ENCODE peak calls at places on chromosomes 11 and 22, in eight cellular contexts. F is osteocyte, K is hepatocyte, J is psoas muscle, E is mammary epithelial cell, D is cardiac muscle cell, Q is lung, O is stomach. Y is an unnamed sample.

GRCh38 chr22:49779226-49779625 is 48.4 kb downstream of the BRD1 start:
- DNase-seq in K (no peak), F (no peak), E (no peak), J (peak; percentile 24), O (no peak), D (no peak), Q (no peak), Y (no peak)

GRCh38 chr22:36340621-36341020 is 47.1 kb downstream of the MYH9 start:
- DNase-seq in O (peak; percentile 56), J (no peak), D (no peak), Q (no peak), E (no peak), K (no peak), F (no peak), Y (no peak)

GRCh38 chr11:133660202-133660568 is 127.9 kb upstream of the OPCML start:
- DNase-seq in Q (no peak), K (no peak), F (no peak), E (no peak), O (no peak), D (no peak), J (no peak), Y (no peak)

GRCh38 chr22:27836181-27836580 is 34.6 kb upstream of the MN1 start:
- DNase-seq in E (no peak), Q (no peak), K (no peak), F (no peak), J (no peak), D (no peak), O (no peak), Y (no peak)

GRCh38 chr11:121807051-121807450 is 309.0 kb downstream of the BLID start:
- DNase-seq in D (no peak), O (no peak), J (no peak), K (no peak), E (no peak), F (no peak), Q (no peak), Y (no peak)

GRCh38 chr11:9662273-9662672 is 1.6 kb upstream of the SWAP70 start:
- DNase-seq in O (no peak), J (no peak), E (no peak), K (no peak), Q (no peak), D (no peak), F (peak; percentile 15), Y (no peak)

GRCh38 chr11:61621917-61622585 is 41.2 kb upstream of the SYT7 start:
- DNase-seq in J (no peak), D (no peak), O (no peak), K (no peak), E (no peak), Q (no peak), F (no peak), Y (no peak)

GRCh38 chr22:30742291-30743256 is 47.9 kb downstream of the OSBP2 start:
- DNase-seq in Q (no peak), F (no peak), O (no peak), E (peak; percentile 39), J (no peak), D (no peak), K (no peak), Y (no peak)

GRCh38 chr11:94876645-94877445 is 96.5 kb downstream of the CWC15 start:
- DNase-seq in F (peak; percentile 90), E (peak; percentile 75), K (peak; percentile 87), Q (peak; percentile 59), O (no peak), J (peak; percentile 85), D (peak; percentile 97), Y (peak; percentile 77)

GRCh38 chr11:121810291-121810690 is 305.7 kb downstream of the BLID start:
- DNase-seq in O (no peak), F (no peak), E (peak; percentile 39), K (no peak), Q (no peak), J (no peak), D (peak; percentile 32), Y (no peak)

GRCh38 chr11:34860034-34860433 is 56.1 kb downstream of the APIP start:
- DNase-seq in E (peak; percentile 44), K (no peak), O (no peak), J (peak; percentile 64), D (no peak), F (no peak), Q (no peak), Y (no peak)

GRCh38 chr11:73393479-73394415 is 17.5 kb downstream of the RELT start:
- DNase-seq in D (peak; percentile 89), E (peak; percentile 53), O (peak; percentile 85), J (peak; percentile 87), Q (peak; percentile 76), K (peak; percentile 88), F (peak; percentile 90), Y (peak; percentile 77)

GRCh38 chr22:50599816-50600454 is 658 bp upstream of the MAPK8IP2 start:
- DNase-seq in J (no peak), Q (no peak), F (no peak), K (peak; percentile 79), E (peak; percentile 8), O (peak; percentile 59), D (peak; percentile 46), Y (no peak)

GRCh38 chr11:134071766-134072403 is 3.0 kb downstream of the JAM3 start:
- DNase-seq in K (no peak), F (no peak), J (no peak), Q (no peak), O (no peak), D (no peak), E (no peak), Y (no peak)

GRCh38 chr11:73752216-73752867 is 8.5 kb downstream of the RAB6A start:
- DNase-seq in K (no peak), Q (peak; percentile 79), E (peak; percentile 81), J (no peak), D (peak; percentile 34), O (no peak), F (no peak), Y (peak; percentile 11)

GRCh38 chr11:80593981-80594380 is 1153.2 kb upstream of the TENM4 start:
- DNase-seq in O (no peak), K (peak; percentile 57), E (peak; percentile 76), D (peak; percentile 79), J (no peak), F (no peak), Q (no peak), Y (no peak)

GRCh38 chr11:27656806-27657483 is 43.3 kb downstream of the BDNF start:
- DNase-seq in O (no peak), Q (no peak), F (no peak), E (no peak), K (no peak), D (no peak), J (no peak), Y (no peak)

GRCh38 chr11:46208803-46209202 is 68.7 kb upstream of the CREB3L1 start:
- DNase-seq in D (no peak), J (no peak), E (no peak), O (no peak), F (no peak), Q (no peak), K (no peak), Y (no peak)
- TF ChIP-seq CTCF in D (no peak), J (no peak), E (no peak), O (no peak), F (no peak), Q (no peak), K (no peak), Y (no peak)

DNA sequence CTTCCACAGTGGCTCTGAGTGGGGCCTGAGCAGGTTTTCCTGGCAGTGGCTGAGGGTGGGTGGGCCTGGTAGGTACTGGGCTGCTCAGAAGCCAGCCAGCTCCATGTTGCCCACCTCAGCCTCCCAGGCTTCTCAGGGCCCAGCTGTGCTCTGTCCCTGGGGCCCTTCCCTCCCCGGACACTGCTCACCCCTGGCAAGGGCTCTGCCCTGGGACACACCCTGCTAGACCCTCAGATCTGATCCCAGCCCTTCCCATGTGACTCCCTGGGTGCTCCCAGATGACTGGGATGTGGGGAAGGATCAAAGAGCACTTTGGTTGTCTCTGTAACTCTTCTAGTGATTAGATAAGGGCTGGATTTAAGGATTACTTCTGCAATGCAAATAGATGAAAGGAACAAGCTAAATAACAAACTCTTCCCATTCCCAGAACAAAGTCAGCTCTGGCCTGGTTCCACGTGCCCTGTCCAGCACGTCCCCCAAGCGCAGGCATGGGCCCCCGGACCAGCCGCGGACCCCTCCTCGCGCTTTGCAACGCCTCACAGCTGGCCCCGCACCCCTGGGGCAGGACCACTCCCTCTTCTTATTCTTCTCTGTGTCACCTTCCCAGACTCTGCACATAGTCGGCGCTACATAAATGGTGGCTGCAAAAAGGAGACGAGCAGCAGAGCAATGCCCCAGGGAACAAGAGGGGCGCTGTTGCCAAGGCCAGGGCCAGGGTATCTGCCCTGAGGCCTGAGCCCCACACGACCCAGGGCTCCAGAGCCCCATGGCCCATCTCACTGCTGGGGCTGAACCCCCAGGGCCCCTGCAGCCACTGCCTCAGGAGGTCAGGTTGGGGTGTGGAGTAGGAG is 5.7 kb upstream of the KRTAP5-6 start:
- DNase-seq in K (peak; percentile 61), Q (no peak), F (no peak), O (no peak), J (no peak), D (no peak), E (no peak), Y (no peak)
- TF ChIP-seq CTCF in K (peak; percentile 28), Q (no peak), F (no peak), O (no peak), J (no peak), D (no peak), E (no peak), Y (no peak)

GRCh38 chr11:10709299-10710086 is 15.9 kb upstream of the IRAG1 start:
- DNase-seq in J (no peak), E (no peak), D (no peak), K (no peak), Q (no peak), O (no peak), F (no peak), Y (no peak)
- TF ChIP-seq CTCF in J (no peak), E (no peak), D (no peak), K (no peak), Q (no peak), O (no peak), F (no peak), Y (no peak)

DNA sequence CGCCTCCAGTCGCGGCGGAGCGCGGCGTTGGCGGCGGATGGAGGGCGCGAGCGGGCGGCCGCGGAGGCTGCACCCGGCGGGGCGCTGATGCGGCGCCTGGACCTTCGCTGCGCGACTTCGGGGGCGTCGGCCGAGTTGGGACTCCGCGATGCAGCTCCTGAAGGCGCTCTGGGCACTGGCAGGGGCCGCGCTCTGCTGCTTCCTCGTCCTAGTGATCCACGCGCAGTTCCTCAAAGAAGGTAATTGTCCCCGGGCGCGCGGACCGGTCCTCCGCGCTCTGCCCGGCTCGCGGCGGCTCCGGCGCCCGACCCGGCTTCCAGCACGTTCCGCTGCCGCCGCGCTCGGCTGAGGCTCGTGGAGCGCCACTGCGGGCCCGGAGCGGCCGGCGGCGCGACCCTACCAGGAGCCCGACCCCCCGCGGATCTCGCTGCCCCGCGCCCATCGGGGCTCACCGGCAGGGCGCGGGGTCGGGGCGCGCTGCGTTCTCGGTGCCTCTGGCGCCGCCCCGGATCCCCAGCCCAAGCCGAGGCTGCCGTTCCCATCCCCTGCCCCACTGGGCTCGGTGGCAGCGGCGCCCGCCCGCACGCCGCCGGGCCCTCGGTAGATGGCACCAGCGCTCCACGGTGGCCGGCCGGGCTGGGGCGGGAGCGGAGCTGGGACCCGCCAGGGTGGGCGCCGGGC is 1251.2 kb downstream of the BRD1 start:
- DNase-seq in K (peak; percentile 67), J (peak; percentile 19), O (no peak), D (no peak), Q (no peak), E (no peak), F (no peak), Y (peak; percentile 41)
- TF ChIP-seq CTCF in K (peak; percentile 65), J (peak; percentile 24), O (peak; percentile 11), D (no peak), Q (no peak), E (no peak), F (peak; percentile 87), Y (peak; percentile 69)

GRCh38 chr11:104547996-104548661 is 350.1 kb downstream of the CASP12 start:
- DNase-seq in F (no peak), Q (no peak), D (peak; percentile 16), J (no peak), O (no peak), K (no peak), E (peak; percentile 48), Y (no peak)
- TF ChIP-seq CTCF in F (no peak), Q (no peak), D (no peak), J (no peak), O (no peak), K (no peak), E (peak; percentile 7), Y (no peak)